ENCODE peak calls at places on chromosomes 4 and X, in seven cellular contexts. S is endothelial cell of umbilical vein, J is SJSA1, Z is upper lobe of right lung, H is BJ, Y is IMR-90, M is PC-3. B is an unnamed sample.

GRCh38 chr4:149145803-149146202 is 669.8 kb downstream of the IQCM start:
- DNase-seq in Y (peak; percentile 95), J (peak; percentile 35), H (peak; percentile 44), M (peak; percentile 26), Z (no peak), S (no peak), B (no peak)

GRCh38 chr4:15714616-15715015 is 11.8 kb downstream of the BST1 start:
- DNase-seq in Y (peak; percentile 42), S (no peak), J (no peak), H (no peak), M (no peak), Z (no peak), B (no peak)

GRCh38 chr4:8707045-8707781 is 114.6 kb downstream of the CPZ start:
- DNase-seq in J (no peak), M (no peak), Z (peak; percentile 46), H (no peak), Y (no peak), S (no peak), B (no peak)

GRCh38 chr4:122539861-122540465 is 80.9 kb downstream of the IL21 start:
- DNase-seq in J (no peak), Z (no peak), S (peak; percentile 35), H (no peak), M (no peak), Y (peak; percentile 19), B (peak; percentile 33)

GRCh38 chrX:132592880-132593279 is 104.0 kb upstream of the MBNL3 start:
- DNase-seq in J (no peak), Y (no peak), M (no peak), Z (no peak), H (no peak), S (peak; percentile 1), B (no peak)

GRCh38 chr4:119138046-119138445 is 2.4 kb downstream of the MYOZ2 start:
- DNase-seq in J (peak; percentile 10), Z (no peak), M (no peak), S (no peak), H (no peak), Y (peak; percentile 61), B (no peak)

GRCh38 chrX:26613951-26614350 is 398.0 kb downstream of the MAGEB5 start:
- DNase-seq in H (no peak), S (no peak), M (no peak), J (no peak), Z (no peak), Y (peak; percentile 60), B (no peak)

GRCh38 chr4:87118421-87118820 is 102.0 kb downstream of the KLHL8 start:
- DNase-seq in J (no peak), Y (no peak), H (no peak), M (no peak), S (no peak), Z (no peak), B (no peak)

GRCh38 chrX:40061005-40061404 is 36.8 kb downstream of the BCOR start:
- DNase-seq in M (no peak), Y (no peak), H (no peak), S (no peak), J (no peak), Z (no peak), B (no peak)
- H3K36me3 ChIP-seq in M (peaks cover 21% of the 10 kb centered on the region), Y (peaks cover 34% of the 10 kb centered on the region), H (peaks cover 14% of the 10 kb centered on the region), S (peaks cover 7% of the 10 kb centered on the region), J (peaks cover 49% of the 10 kb centered on the region), Z (peaks cover 30% of the 10 kb centered on the region), B (peaks cover 4% of the 10 kb centered on the region)

DNA sequence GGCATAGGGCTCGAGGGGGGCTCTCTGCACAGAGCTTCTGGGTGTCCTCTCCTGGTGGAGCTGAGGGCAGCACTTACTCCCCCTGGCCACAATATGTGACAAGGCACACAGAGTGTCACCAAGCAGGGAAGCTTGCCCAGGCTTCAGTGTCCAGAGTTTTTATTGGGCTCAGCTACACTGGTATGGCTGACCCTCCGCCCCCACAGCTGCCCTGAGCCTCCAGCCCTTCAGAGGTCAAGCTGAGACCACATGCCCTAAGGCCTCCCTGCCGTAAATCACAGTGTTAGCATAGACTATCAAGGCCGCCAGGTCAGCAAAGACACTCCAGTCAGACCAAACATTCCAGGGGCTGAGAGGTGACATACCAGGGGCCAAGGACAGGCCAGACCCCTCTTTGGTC is 59.0 kb downstream of the EVC start:
- DNase-seq in Y (no peak), M (no peak), J (no peak), S (no peak), Z (peak; percentile 33), H (no peak), B (no peak)
- H3K4me3 ChIP-seq in Y (no peak overlapping the region), M (no peak overlapping the region), J (no peak overlapping the region), S (no peak overlapping the region), Z (no peak overlapping the region), H (no peak overlapping the region), B (no peak overlapping the region)

DNA sequence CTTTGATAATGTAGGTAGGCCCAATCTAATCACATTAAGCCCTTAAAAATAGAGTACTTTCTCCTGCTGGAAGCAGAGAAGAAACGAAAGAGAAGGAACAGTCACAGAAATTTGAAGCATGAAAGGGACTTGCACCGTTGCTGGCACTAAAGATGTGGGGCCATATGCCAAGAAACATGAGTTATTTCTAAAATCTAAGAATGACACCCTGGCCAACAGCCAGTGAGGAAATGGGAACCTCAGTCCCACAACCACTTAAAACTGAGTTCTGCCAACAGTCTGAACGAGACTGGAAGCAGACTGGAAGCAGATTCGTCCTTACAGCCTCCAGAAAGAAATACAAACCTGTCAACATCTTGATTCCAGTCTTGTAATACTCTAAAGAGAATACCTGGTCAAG is 70.1 kb downstream of the CENPC start:
- DNase-seq in Z (no peak), H (no peak), M (no peak), J (no peak), Y (no peak), S (no peak), B (no peak)
- H3K36me3 ChIP-seq in Z (peaks cover 58% of the 10 kb centered on the region), H (peaks cover 1% of the 10 kb centered on the region), M (peaks cover 43% of the 10 kb centered on the region), J (peaks cover 76% of the 10 kb centered on the region), Y (peaks cover 18% of the 10 kb centered on the region), S (peaks cover 7% of the 10 kb centered on the region), B (peaks cover 16% of the 10 kb centered on the region)

GRCh38 chr4:48252313-48252712 is 17.3 kb downstream of the TEC start:
- DNase-seq in Y (no peak), S (no peak), J (no peak), M (peak; percentile 43), Z (no peak), H (no peak), B (no peak)
- H3K4me3 ChIP-seq in Y (no peak overlapping the region), S (no peak overlapping the region), J (no peak overlapping the region), M (no peak overlapping the region), Z (no peak overlapping the region), H (no peak overlapping the region), B (no peak overlapping the region)

GRCh38 chrX:298993-299392 is 17.8 kb downstream of the PLCXD1 start:
- DNase-seq in H (no peak), Z (no peak), S (no peak), J (no peak), M (no peak), Y (no peak), B (no peak)
- H3K36me3 ChIP-seq in H (peaks cover 8% of the 10 kb centered on the region), Z (peaks cover 64% of the 10 kb centered on the region), S (no peaks in the 10 kb centered on the region), J (peaks cover 54% of the 10 kb centered on the region), M (peaks cover 6% of the 10 kb centered on the region), Y (peaks cover 45% of the 10 kb centered on the region), B (no peaks in the 10 kb centered on the region)